ENCODE peak calls at places on chromosome 11, in six cellular contexts. U, Y, L, K, O and I are unnamed samples.

GRCh38 chr11:8721740-8722139 is 39.1 kb downstream of the RPL27A start:
- DNase-seq in L (no peak), U (no peak), Y (peak), K (no peak), O (no peak), I (no peak)

GRCh38 chr11:12693485-12694181 is 19.4 kb downstream of the TEAD1 start:
- DNase-seq in L (peak), Y (peak), K (no peak), U (peak), O (peak), I (peak)

GRCh38 chr11:2741006-2741376 is 41.2 kb upstream of the KCNQ1OT1 start:
- DNase-seq in Y (no peak), O (no peak), U (no peak), L (no peak), K (no peak), I (peak)

GRCh38 chr11:109486129-109486528 is 64.1 kb downstream of the C11orf87 start:
- DNase-seq in Y (no peak), O (no peak), K (no peak), U (no peak), L (no peak), I (no peak)

GRCh38 chr11:30387891-30388861 is 65.3 kb downstream of the ARL14EP start:
- DNase-seq in K (no peak), Y (no peak), O (no peak), U (no peak), L (no peak), I (no peak)

GRCh38 chr11:77868744-77869143 is 47.8 kb downstream of the AAMDC start:
- DNase-seq in U (no peak), Y (no peak), O (no peak), L (no peak), K (no peak), I (no peak)

GRCh38 chr11:131481317-131481716 is 110.9 kb downstream of the NTM start:
- DNase-seq in K (no peak), O (no peak), Y (no peak), L (no peak), U (no peak), I (peak)

GRCh38 chr11:1387961-1388762 is 1.6 kb upstream of the BRSK2 start:
- DNase-seq in L (no peak), Y (no peak), O (no peak), U (no peak), K (peak), I (no peak)

GRCh38 chr11:90701040-90701439 is 478.2 kb upstream of the CHORDC1 start:
- DNase-seq in K (no peak), O (no peak), U (no peak), L (no peak), Y (no peak), I (no peak)

GRCh38 chr11:12083380-12083779 is 27.0 kb upstream of the MICAL2 start:
- DNase-seq in K (no peak), U (no peak), Y (no peak), O (no peak), L (no peak), I (no peak)

GRCh38 chr11:97290444-97291041 is 900.7 kb downstream of the JRKL start:
- DNase-seq in L (no peak), U (no peak), O (no peak), K (no peak), Y (no peak), I (no peak)

GRCh38 chr11:28899706-28900105 is 791.5 kb downstream of the METTL15 start:
- DNase-seq in O (no peak), Y (peak), K (no peak), U (no peak), L (no peak), I (no peak)

GRCh38 chr11:8354622-8355417 is 91.1 kb upstream of the LMO1 start:
- DNase-seq in O (peak), K (no peak), L (no peak), Y (peak), U (no peak), I (no peak)

GRCh38 chr11:34263462-34264186 is 94.2 kb downstream of the ABTB2 start:
- DNase-seq in L (no peak), K (no peak), Y (peak), U (peak), O (peak), I (peak)

GRCh38 chr11:109739374-109739773 is 317.4 kb downstream of the C11orf87 start:
- DNase-seq in U (no peak), L (no peak), O (no peak), Y (peak), K (no peak), I (no peak)

GRCh38 chr11:10293423-10294288 is at the start of gene SBF2:
- DNase-seq in Y (peak), O (peak), U (no peak), L (peak), K (peak), I (peak)

GRCh38 chr11:65791719-65792213 is 4.9 kb downstream of the OVOL1 start:
- DNase-seq in Y (peak), O (peak), K (peak), L (peak), U (no peak), I (no peak)

GRCh38 chr11:64876835-64877341 is 1.5 kb downstream of the EHD1 start:
- DNase-seq in Y (peak), O (peak), K (no peak), U (no peak), L (no peak), I (peak)

GRCh38 chr11:42338056-42338455 is 878.6 kb upstream of the LRRC4C start:
- DNase-seq in U (no peak), K (no peak), Y (no peak), L (no peak), O (peak), I (no peak)

GRCh38 chr11:75214411-75214821 is 26.2 kb upstream of the TPBGL start:
- DNase-seq in U (peak), Y (peak), O (peak), K (peak), L (peak), I (peak)

GRCh38 chr11:88402192-88402715 is 64.7 kb upstream of the CTSC start:
- DNase-seq in O (peak), L (no peak), Y (peak), K (no peak), U (no peak), I (no peak)

GRCh38 chr11:77407613-77408012 is 66.3 kb downstream of the PAK1 start:
- DNase-seq in Y (peak), O (peak), L (no peak), U (peak), K (no peak), I (peak)

GRCh38 chr11:65084598-65085375 is 765 bp downstream of the ZFPL1 start:
- DNase-seq in O (no peak), U (no peak), K (no peak), L (no peak), Y (peak), I (no peak)

GRCh38 chr11:71462726-71463125 is 9.7 kb downstream of the NADSYN1 start:
- DNase-seq in Y (no peak), U (no peak), O (no peak), K (no peak), L (no peak), I (no peak)

GRCh38 chr11:91104237-91104636 is 881.4 kb upstream of the CHORDC1 start:
- DNase-seq in K (no peak), L (no peak), U (no peak), Y (peak), O (peak), I (peak)

GRCh38 chr11:65496304-65497140 is 2.3 kb upstream of the MALAT1 start:
- DNase-seq in O (no peak), Y (peak), L (no peak), U (no peak), K (no peak), I (peak)

GRCh38 chr11:86749376-86749775 is 51.0 kb upstream of the PRSS23 start:
- DNase-seq in K (no peak), U (no peak), O (no peak), L (no peak), Y (peak), I (no peak)

GRCh38 chr11:35878736-35879135 is 65.1 kb upstream of the LDLRAD3 start:
- DNase-seq in U (no peak), O (no peak), L (no peak), K (no peak), Y (no peak), I (no peak)

GRCh38 chr11:46961041-46961440 is 24.5 kb downstream of the CSTPP1 start:
- DNase-seq in O (no peak), L (no peak), K (no peak), Y (no peak), U (no peak), I (no peak)

GRCh38 chr11:120954381-120954780 is 69.5 kb upstream of the TBCEL start:
- DNase-seq in K (no peak), Y (no peak), O (no peak), U (no peak), L (no peak), I (no peak)

GRCh38 chr11:111912535-111912934 is at the start of gene HSPB2:
- DNase-seq in O (no peak), U (no peak), L (no peak), Y (peak), K (no peak), I (no peak)

GRCh38 chr11:18495268-18495667 is 31.5 kb downstream of the TSG101 start:
- DNase-seq in Y (no peak), L (peak), U (no peak), O (no peak), K (no peak), I (no peak)

GRCh38 chr11:12008790-12009616 is 577 bp upstream of the DKK3 start:
- DNase-seq in K (no peak), U (no peak), O (no peak), Y (peak), L (no peak), I (peak)

GRCh38 chr11:65639623-65640482 is 2.0 kb downstream of the SIPA1 start:
- DNase-seq in L (peak), U (no peak), O (no peak), K (no peak), Y (no peak), I (no peak)

GRCh38 chr11:116650052-116650451 is 122.7 kb downstream of the BUD13 start:
- DNase-seq in Y (no peak), U (no peak), K (no peak), O (no peak), L (no peak), I (no peak)

GRCh38 chr11:19938051-19938856 is 222.0 kb downstream of the DBX1 start:
- DNase-seq in U (peak), O (peak), K (peak), L (peak), Y (peak), I (peak)

GRCh38 chr11:6735306-6735705 is 36.5 kb downstream of the OR2AG2 start:
- DNase-seq in K (no peak), L (peak), U (no peak), Y (peak), O (peak), I (no peak)

GRCh38 chr11:39304586-39304985 is 2154.9 kb downstream of the LRRC4C start:
- DNase-seq in Y (no peak), K (no peak), O (peak), U (no peak), L (no peak), I (no peak)

GRCh38 chr11:72647882-72648281 is 26.3 kb downstream of the PDE2A start:
- DNase-seq in L (no peak), K (no peak), U (no peak), O (no peak), Y (no peak), I (no peak)

GRCh38 chr11:73977856-73978519 is 4.7 kb downstream of the UCP2 start:
- DNase-seq in O (no peak), U (no peak), K (no peak), Y (no peak), L (no peak), I (no peak)

GRCh38 chr11:73976451-73977151 is 6.0 kb downstream of the UCP2 start:
- DNase-seq in L (no peak), O (no peak), Y (no peak), K (no peak), U (no peak), I (no peak)

GRCh38 chr11:73974611-73975478 is 7.8 kb downstream of the UCP2 start:
- DNase-seq in O (no peak), Y (no peak), L (no peak), K (no peak), U (no peak), I (no peak)

GRCh38 chr11:73972620-73973449 is 9.8 kb downstream of the UCP2 start:
- DNase-seq in U (no peak), Y (no peak), L (peak), O (no peak), K (no peak), I (no peak)

DNA sequence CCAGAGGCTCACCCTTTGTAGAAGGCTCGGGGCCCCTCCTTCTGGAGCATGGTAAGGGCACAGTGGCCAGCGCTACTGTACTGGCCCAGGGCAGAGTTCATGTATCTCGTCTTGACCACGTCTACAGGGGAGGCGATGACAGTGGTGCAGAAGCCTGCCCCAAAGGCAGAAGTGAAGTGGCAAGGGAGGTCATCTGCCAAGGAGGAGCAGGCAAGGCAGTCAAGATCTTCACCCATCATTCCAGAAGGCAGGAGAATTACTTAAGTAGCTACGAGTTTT is 7.2 kb downstream of the UCP2 start:
- DNase-seq in K (no peak), Y (no peak), U (no peak), L (no peak), O (no peak), I (no peak)
- H3K4me2 ChIP-seq in K (no peak), Y (no peak), U (no peak), L (no peak), O (no peak), I (no peak)

GRCh38 chr11:69903206-69903605 is 84.0 kb upstream of the FGF3 start:
- DNase-seq in U (no peak), L (no peak), K (no peak), O (no peak), Y (no peak), I (no peak)

GRCh38 chr11:69905611-69906452 is 86.6 kb upstream of the FGF3 start:
- DNase-seq in K (no peak), U (no peak), O (no peak), L (no peak), Y (no peak), I (peak)

GRCh38 chr11:69905202-69905535 is 86.0 kb upstream of the FGF3 start:
- DNase-seq in Y (no peak), K (no peak), L (no peak), O (no peak), U (no peak), I (no peak)

GRCh38 chr11:69906453-69906907 is 87.3 kb upstream of the FGF3 start:
- DNase-seq in K (no peak), L (no peak), Y (no peak), O (peak), U (no peak), I (no peak)

GRCh38 chr11:69904331-69905201 is 85.3 kb upstream of the FGF3 start:
- DNase-seq in L (no peak), U (no peak), Y (no peak), O (no peak), K (no peak), I (no peak)
- TF ChIP-seq EZH2phosphoT487 in L (no peak), U (no peak), Y (no peak), O (no peak), K (no peak), I (no peak)

DNA sequence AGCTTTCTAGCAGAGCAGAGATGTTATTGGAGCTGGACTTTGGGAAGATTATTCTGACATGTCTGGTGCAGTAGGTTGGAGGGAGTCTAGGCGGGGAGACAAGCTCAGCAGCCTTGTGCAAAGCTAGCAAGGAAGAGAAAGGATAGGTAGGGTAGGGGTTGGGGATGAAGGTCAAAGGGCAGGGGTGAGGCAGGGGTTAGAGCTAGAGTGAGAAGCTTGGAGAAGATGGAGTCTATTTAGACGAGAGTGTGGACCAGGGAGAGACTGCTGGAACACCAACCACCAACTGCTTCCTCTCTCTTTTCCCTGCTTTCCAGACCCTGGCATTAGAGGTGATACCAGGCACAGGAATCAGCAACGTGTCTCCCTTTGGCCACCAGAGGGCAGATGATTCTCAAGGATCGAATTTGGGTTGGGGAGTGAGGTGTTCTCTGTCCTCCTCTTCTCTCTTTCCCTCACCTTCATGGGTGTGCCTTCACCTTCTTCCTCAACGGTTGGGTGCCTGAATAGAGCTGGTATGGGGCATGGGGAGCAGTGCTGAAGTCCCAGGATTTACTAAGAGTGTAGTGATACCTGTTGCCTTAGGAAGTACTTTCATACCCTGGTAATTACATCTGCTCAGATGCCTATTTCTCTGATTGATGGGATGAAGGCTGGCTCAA is 1.8 kb upstream of the MARK2 start:
- DNase-seq in K (peak), U (peak), O (peak), L (peak), Y (peak), I (peak)
- H3K4me2 ChIP-seq in K (peak), U (peak), O (no peak), L (peak), Y (no peak), I (no peak)

DNA sequence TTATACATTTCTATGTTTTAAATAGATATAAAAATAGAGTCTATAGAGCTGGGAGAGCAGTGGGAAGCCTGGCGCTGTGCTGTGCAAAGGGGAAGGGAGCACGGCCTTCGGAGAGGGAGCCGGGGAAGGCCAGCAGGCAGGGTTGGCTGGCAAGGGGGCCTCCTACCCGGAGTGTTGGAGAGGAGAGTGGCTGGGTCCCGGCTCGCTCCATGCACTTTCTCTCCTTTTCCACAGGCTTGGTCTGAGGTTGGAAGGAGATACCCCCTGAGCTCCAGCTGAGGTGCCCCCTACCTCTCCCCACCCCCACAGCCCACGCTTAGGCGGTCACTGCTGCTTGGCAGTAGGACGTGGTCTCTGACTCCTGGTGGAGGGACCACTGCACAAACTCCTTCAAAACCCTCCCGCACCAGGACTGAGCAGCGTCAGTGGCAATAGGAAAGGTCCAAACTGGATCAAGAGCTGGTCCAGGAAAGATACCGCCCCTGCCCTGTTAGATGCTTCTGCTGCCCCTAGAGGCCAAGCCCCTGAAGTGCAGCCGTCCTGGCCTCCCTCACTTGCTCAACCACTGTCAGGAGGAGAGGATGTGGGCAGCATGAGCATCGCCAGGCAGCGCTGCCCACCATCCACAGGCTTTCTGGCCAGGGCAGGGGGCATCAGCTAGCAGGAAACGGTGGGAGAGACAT is 52.9 kb downstream of the SYT13 start:
- DNase-seq in U (peak), O (peak), Y (peak), L (peak), K (peak), I (peak)
- TF ChIP-seq EZH2phosphoT487 in U (no peak), O (no peak), Y (no peak), L (no peak), K (no peak), I (no peak)

GRCh38 chr11:122723106-122723505 is 67.6 kb downstream of the UBASH3B start:
- DNase-seq in U (no peak), L (no peak), O (no peak), K (no peak), Y (no peak), I (no peak)
- H3K4me2 ChIP-seq in U (no peak), L (no peak), O (no peak), K (no peak), Y (no peak), I (no peak)

GRCh38 chr11:17314232-17314547 is 37.4 kb upstream of the NCR3LG1 start:
- DNase-seq in O (peak), U (no peak), Y (peak), K (no peak), L (no peak), I (peak)
- TF ChIP-seq EZH2phosphoT487 in O (no peak), U (no peak), Y (no peak), K (no peak), L (no peak), I (no peak)

GRCh38 chr11:27532652-27533325 is 26.2 kb upstream of the LIN7C start:
- DNase-seq in U (no peak), L (no peak), K (no peak), O (no peak), Y (peak), I (no peak)
- H3K4me2 ChIP-seq in U (no peak), L (no peak), K (no peak), O (no peak), Y (no peak), I (no peak)

DNA sequence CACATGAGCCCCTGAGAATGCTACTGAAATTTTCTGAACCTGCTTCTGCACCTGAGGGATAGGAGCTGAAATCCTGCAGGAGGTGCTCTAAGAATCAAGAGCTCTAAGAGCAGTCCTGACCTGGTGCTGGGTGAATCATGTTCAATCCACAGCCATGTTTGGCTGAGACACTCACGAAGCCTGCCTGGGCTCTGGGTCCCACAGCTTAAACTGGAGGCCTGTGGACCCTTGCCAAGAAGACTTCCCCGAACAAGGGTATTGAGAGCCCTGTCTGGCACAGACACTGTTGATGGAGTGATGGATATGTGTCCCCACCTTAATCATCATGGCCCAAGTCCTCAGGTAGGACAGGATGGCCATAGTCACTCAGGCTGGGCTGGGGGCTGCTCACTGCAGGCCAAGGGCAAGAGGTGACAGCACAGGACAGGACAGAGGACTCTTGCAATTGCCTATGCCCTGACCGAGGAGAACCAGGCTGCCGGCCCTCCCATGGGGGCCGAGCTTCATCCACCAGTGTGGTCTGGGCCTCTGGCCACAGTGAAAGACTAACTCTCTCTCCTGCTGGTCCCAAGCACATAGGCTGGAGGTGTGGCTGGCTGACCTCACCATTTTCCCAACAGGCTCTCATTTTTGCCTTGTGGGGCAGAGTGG is 6.8 kb downstream of the RAB3IL1 start:
- DNase-seq in U (no peak), K (no peak), Y (peak), L (no peak), O (no peak), I (no peak)
- TF ChIP-seq EZH2phosphoT487 in U (no peak), K (no peak), Y (no peak), L (no peak), O (no peak), I (no peak)